ENCODE peak calls at places on chromosomes 2 and 18, in seven cellular contexts. C is neural progenitor cell, V is PC-3, H is GM23248, F is MM.1S, P is GM23338, Q is HCT116. Y is an unnamed sample.

GRCh38 chr18:59127047-59127446 is 12.6 kb upstream of the SEC11C start:
- DNase-seq in P (peak; percentile 59), Q (no peak), C (no peak), V (no peak), H (no peak), F (no peak), Y (no peak)

GRCh38 chr2:84556190-84556589 is 39.9 kb downstream of the DNAH6 start:
- DNase-seq in P (no peak), H (no peak), Q (no peak), F (no peak), V (peak; percentile 33), C (no peak), Y (no peak)

GRCh38 chr2:54579061-54579681 is 123.0 kb downstream of the SPTBN1 start:
- DNase-seq in V (no peak), Q (no peak), C (no peak), H (no peak), P (no peak), F (no peak), Y (no peak)

GRCh38 chr2:206981739-206982336 is 42.5 kb downstream of the CPO start:
- DNase-seq in P (peak; percentile 80), F (peak; percentile 28), V (peak; percentile 82), H (peak; percentile 87), C (peak; percentile 75), Q (peak; percentile 36), Y (peak; percentile 74)

GRCh38 chr18:58370096-58370495 is 258.8 kb downstream of the ALPK2 start:
- DNase-seq in V (no peak), C (no peak), H (no peak), P (no peak), Q (no peak), F (no peak), Y (no peak)

GRCh38 chr2:38740851-38741541 is 10.2 kb downstream of the SRSF7 start:
- DNase-seq in F (peak; percentile 48), P (peak; percentile 76), H (peak; percentile 69), Q (no peak), V (peak; percentile 72), C (peak; percentile 48), Y (peak; percentile 56)

GRCh38 chr2:96527052-96527964 is 9.2 kb upstream of the ARID5A start:
- DNase-seq in H (peak; percentile 77), F (peak; percentile 84), Q (no peak), C (peak; percentile 76), P (peak; percentile 68), V (no peak), Y (peak; percentile 65)

GRCh38 chr2:229634574-229635185 is 79.7 kb downstream of the DNER start:
- DNase-seq in Q (no peak), F (no peak), V (no peak), C (peak; percentile 77), P (peak; percentile 74), H (no peak), Y (no peak)

GRCh38 chr2:41199320-41199719 is 747.4 kb upstream of the SLC8A1 start:
- DNase-seq in H (no peak), P (no peak), F (no peak), C (no peak), V (no peak), Q (no peak), Y (no peak)

GRCh38 chr2:164717000-164717597 is 95.8 kb upstream of the GRB14 start:
- DNase-seq in P (peak; percentile 41), C (peak; percentile 40), Q (peak; percentile 10), H (peak; percentile 68), V (peak; percentile 56), F (peak; percentile 18), Y (peak; percentile 61)

GRCh38 chr2:72149556-72150156 is 2.0 kb upstream of the CYP26B1 start:
- DNase-seq in F (no peak), C (no peak), P (peak; percentile 39), H (peak; percentile 49), Q (no peak), V (no peak), Y (no peak)

GRCh38 chr18:32219431-32219830 is 29.6 kb downstream of the MEP1B start:
- DNase-seq in P (no peak), V (no peak), H (no peak), F (no peak), Q (no peak), C (no peak), Y (no peak)

GRCh38 chr18:14963246-14963645 is 215.3 kb downstream of the ANKRD30B start:
- DNase-seq in H (no peak), Q (no peak), V (no peak), F (no peak), C (no peak), P (no peak), Y (no peak)

GRCh38 chr2:216370961-216371633 is 1.2 kb downstream of the MARCHF4 start:
- DNase-seq in H (peak; percentile 65), Q (no peak), P (peak; percentile 75), V (no peak), F (no peak), C (peak; percentile 70), Y (no peak)

GRCh38 chr2:126891681-126892500 is 6.8 kb upstream of the TEX51 start:
- DNase-seq in H (no peak), C (peak; percentile 27), V (no peak), P (no peak), Q (no peak), F (no peak), Y (no peak)

GRCh38 chr18:79484661-79485621 is 89.2 kb downstream of the NFATC1 start:
- DNase-seq in P (no peak), V (no peak), C (peak; percentile 77), H (peak; percentile 99), F (no peak), Q (no peak), Y (peak; percentile 69)

GRCh38 chr18:10563886-10564285 is 38.1 kb downstream of the NAPG start:
- DNase-seq in Q (no peak), C (no peak), P (no peak), V (peak; percentile 81), F (no peak), H (no peak), Y (no peak)

GRCh38 chr2:234980476-234981187 is 28.8 kb downstream of the SH3BP4 start:
- DNase-seq in Q (no peak), V (peak; percentile 60), P (no peak), F (no peak), C (no peak), H (no peak), Y (peak; percentile 50)
- H3K4me1 ChIP-seq in Q (peaks cover 54% of the 10 kb centered on the region), V (peaks cover 53% of the 10 kb centered on the region), P (peaks cover 40% of the 10 kb centered on the region), F (no peaks in the 10 kb centered on the region), C (peaks cover 28% of the 10 kb centered on the region), H (peaks cover 71% of the 10 kb centered on the region), Y (peaks cover 40% of the 10 kb centered on the region)

GRCh38 chr2:212536385-212537310 is 2.0 kb downstream of the ERBB4 start:
- DNase-seq in P (peak; percentile 67), V (no peak), C (peak; percentile 88), F (no peak), Q (no peak), H (peak; percentile 27), Y (no peak)
- TF ChIP-seq EZH2 in P (peak; percentile 35), V (no peak), C (no peak), F (no peak), Q (no peak), H (peak; percentile 96), Y (peak; percentile 63)

GRCh38 chr18:75216212-75216925 is 5.8 kb downstream of the TSHZ1 start:
- DNase-seq in F (no peak), V (no peak), P (no peak), H (no peak), C (no peak), Q (no peak), Y (no peak)

GRCh38 chr18:75218524-75218923 is 7.9 kb downstream of the TSHZ1 start:
- DNase-seq in V (no peak), P (no peak), H (no peak), Q (no peak), C (no peak), F (no peak), Y (no peak)

GRCh38 chr18:75219684-75220083 is 9.1 kb downstream of the TSHZ1 start:
- DNase-seq in Q (no peak), F (no peak), V (no peak), C (no peak), H (no peak), P (no peak), Y (no peak)

GRCh38 chr18:75216926-75217303 is 6.3 kb downstream of the TSHZ1 start:
- DNase-seq in Q (no peak), H (no peak), V (no peak), P (no peak), F (no peak), C (no peak), Y (no peak)

DNA sequence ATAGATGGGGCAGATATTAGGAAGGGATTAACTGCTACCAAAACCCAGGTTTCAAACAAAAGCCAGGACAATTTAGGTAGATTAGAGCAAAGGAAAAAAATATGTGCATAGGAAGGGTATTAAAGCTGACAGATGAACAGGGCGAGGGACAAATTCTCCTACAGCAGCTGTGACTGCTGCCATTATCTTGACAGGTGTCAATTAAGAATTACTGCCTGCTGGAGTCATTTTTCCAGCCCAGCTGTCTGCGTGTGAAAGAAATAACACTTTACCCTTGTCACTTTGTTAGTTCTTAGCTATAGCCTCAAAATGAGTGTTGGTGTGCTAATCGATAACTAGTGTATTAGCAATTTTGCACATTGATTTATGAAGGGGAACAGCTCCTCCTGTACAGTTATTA is 7.5 kb downstream of the TSHZ1 start:
- DNase-seq in F (no peak), H (no peak), P (no peak), Q (no peak), V (no peak), C (no peak), Y (no peak)
- TF ChIP-seq EZH2phosphoT487 in F (no peak), H (no peak), P (no peak), Q (no peak), V (no peak), C (no peak), Y (no peak)

DNA sequence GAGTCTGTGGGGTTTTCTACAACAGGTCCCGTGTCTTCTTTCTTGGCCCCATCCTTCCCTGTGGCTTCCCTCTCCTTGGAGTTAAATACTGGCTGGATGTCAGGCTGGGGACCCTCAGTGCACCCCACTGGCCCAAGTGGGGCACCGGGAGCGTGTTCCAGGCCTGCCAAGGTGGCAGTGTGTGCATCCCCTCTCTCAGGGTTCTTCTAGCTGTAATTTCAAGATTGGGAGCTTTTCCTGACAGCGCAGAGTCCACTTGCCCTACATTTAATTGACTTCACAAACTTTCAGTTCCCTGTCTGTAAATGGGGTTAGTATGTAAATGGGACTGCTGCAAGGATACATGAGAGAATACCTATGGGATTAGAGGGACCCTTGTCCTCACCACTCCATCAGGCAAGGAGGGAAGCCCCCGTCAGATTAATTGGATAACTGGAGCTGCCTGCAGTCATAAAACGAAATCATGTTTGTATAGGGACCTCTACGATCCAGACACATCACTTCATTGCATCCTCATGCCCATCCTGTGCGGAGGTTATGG is 66.6 kb downstream of the IL1R2 start:
- DNase-seq in P (no peak), C (no peak), Q (no peak), V (no peak), H (no peak), F (no peak), Y (no peak)
- H3K4me1 ChIP-seq in P (no peaks in the 10 kb centered on the region), C (peaks cover 7% of the 10 kb centered on the region), Q (no peaks in the 10 kb centered on the region), V (peaks cover 12% of the 10 kb centered on the region), H (peaks cover 45% of the 10 kb centered on the region), F (no peaks in the 10 kb centered on the region), Y (peaks cover 31% of the 10 kb centered on the region)